ENCODE peak calls at places on chromosome 22, in eight cellular contexts. U is endodermal cell, T is hippocampal formation, D is colonic mucosa, M is GM12865, F is putamen, B is chondrocyte, K is fibroblast of the conjunctiva. W is an unnamed sample.

GRCh38 chr22:21931056-21931455 is 21.6 kb downstream of the PPM1F start:
- DNase-seq in K (no peak), M (no peak), D (no peak), U (no peak), T (no peak), F (no peak), B (no peak), W (no peak)

GRCh38 chr22:32830473-32830872 is 29.0 kb downstream of the TIMP3 start:
- DNase-seq in M (no peak), K (no peak), D (no peak), F (no peak), B (no peak), U (peak; percentile 54), T (no peak), W (no peak)

GRCh38 chr22:38454361-38455062 is 487 bp downstream of the KCNJ4 start:
- DNase-seq in F (no peak), D (no peak), U (peak; percentile 67), B (no peak), K (no peak), T (no peak), M (peak; percentile 68), W (no peak)

GRCh38 chr22:24583221-24583971 is 9.5 kb downstream of the LRRC75B start:
- DNase-seq in D (no peak), K (no peak), U (peak; percentile 55), B (peak; percentile 72), T (no peak), M (no peak), F (no peak), W (no peak)

GRCh38 chr22:20117656-20118571 is 888 bp upstream of the TRMT2A start:
- DNase-seq in T (no peak), M (peak; percentile 61), U (no peak), K (no peak), F (no peak), D (no peak), B (peak; percentile 82), W (no peak)

GRCh38 chr22:21624120-21624879 is 5.5 kb downstream of the YDJC start:
- DNase-seq in U (peak; percentile 92), B (no peak), T (no peak), D (peak; percentile 41), K (no peak), M (no peak), F (no peak), W (peak; percentile 65)

GRCh38 chr22:31346733-31347250 is 646 bp upstream of the PATZ1 start:
- DNase-seq in U (no peak), M (peak; percentile 91), B (no peak), F (no peak), K (peak; percentile 16), T (peak; percentile 41), D (peak; percentile 58), W (peak; percentile 35)

GRCh38 chr22:19520566-19521305 is 3.5 kb downstream of the CLDN5 start:
- DNase-seq in D (no peak), T (no peak), B (peak; percentile 81), F (no peak), K (no peak), M (no peak), U (peak; percentile 37), W (no peak)

GRCh38 chr22:20062766-20063083 is 17.3 kb upstream of the DGCR8 start:
- DNase-seq in K (no peak), M (no peak), D (no peak), U (no peak), B (no peak), F (no peak), T (no peak), W (no peak)

GRCh38 chr22:36419177-36419911 is 31.6 kb upstream of the MYH9 start:
- DNase-seq in U (peak; percentile 69), M (peak; percentile 74), B (no peak), K (peak; percentile 55), T (peak; percentile 16), D (peak; percentile 86), F (peak; percentile 56), W (no peak)

GRCh38 chr22:21652010-21652546 is 10.0 kb downstream of the SDF2L1 start:
- DNase-seq in B (peak; percentile 95), K (peak; percentile 63), F (peak; percentile 72), M (peak; percentile 93), U (peak; percentile 97), T (peak; percentile 47), D (peak; percentile 94), W (peak; percentile 89)

GRCh38 chr22:32469799-32470212 is 4.8 kb upstream of the FBXO7 start:
- DNase-seq in U (no peak), M (no peak), D (no peak), B (no peak), F (peak; percentile 42), T (peak; percentile 25), K (peak; percentile 43), W (peak; percentile 65)

GRCh38 chr22:32075997-32076725 is 33.1 kb downstream of the SLC5A1 start:
- DNase-seq in U (no peak), K (no peak), B (no peak), D (no peak), M (no peak), T (no peak), F (no peak), W (no peak)

GRCh38 chr22:37165940-37166674 is 16.4 kb upstream of the IL2RB start:
- DNase-seq in M (no peak), U (no peak), B (peak; percentile 57), K (no peak), D (no peak), F (no peak), T (no peak), W (no peak)

GRCh38 chr22:38310518-38311330 is 6.5 kb downstream of the CSNK1E start:
- DNase-seq in B (no peak), K (no peak), M (no peak), T (no peak), F (no peak), U (no peak), D (no peak), W (no peak)

GRCh38 chr22:36808611-36809344 is 8.1 kb downstream of the PVALB start:
- DNase-seq in B (no peak), K (no peak), U (no peak), T (no peak), F (no peak), M (no peak), D (no peak), W (no peak)

GRCh38 chr22:26592368-26593015 is 2.6 kb upstream of the TPST2 start:
- DNase-seq in D (peak; percentile 45), F (no peak), T (no peak), U (no peak), M (peak; percentile 92), B (peak; percentile 48), K (no peak), W (no peak)

GRCh38 chr22:29702931-29703594 is 16.7 kb upstream of the CABP7 start:
- DNase-seq in K (no peak), U (no peak), F (no peak), D (no peak), T (peak; percentile 33), B (no peak), M (peak; percentile 13), W (peak; percentile 61)

GRCh38 chr22:28570697-28571373 is 108.8 kb downstream of the TTC28 start:
- DNase-seq in B (no peak), T (no peak), D (no peak), F (no peak), U (no peak), K (no peak), M (no peak), W (no peak)

GRCh38 chr22:44330188-44330726 is 17.5 kb upstream of the SHISAL1 start:
- DNase-seq in T (no peak), M (no peak), U (no peak), K (no peak), F (no peak), B (no peak), D (no peak), W (no peak)

GRCh38 chr22:50340157-50340879 is 2.8 kb upstream of the PPP6R2 start:
- DNase-seq in K (no peak), T (no peak), F (no peak), U (peak; percentile 61), M (peak; percentile 38), B (no peak), D (no peak), W (no peak)

GRCh38 chr22:32119568-32120235 is 39.4 kb downstream of the C22orf42 start:
- DNase-seq in D (no peak), U (no peak), B (no peak), M (no peak), F (no peak), K (no peak), T (no peak), W (no peak)

GRCh38 chr22:20542736-20543135 is 35.3 kb downstream of the MED15 start:
- DNase-seq in M (no peak), U (no peak), D (no peak), B (no peak), K (no peak), T (no peak), F (no peak), W (no peak)

GRCh38 chr22:27129266-27129665 is 471.9 kb downstream of the MIAT start:
- DNase-seq in F (no peak), M (no peak), K (no peak), D (no peak), U (no peak), T (no peak), B (no peak), W (no peak)

GRCh38 chr22:28017859-28018258 is 98.8 kb upstream of the PITPNB start:
- DNase-seq in K (no peak), U (no peak), T (no peak), M (no peak), F (no peak), D (no peak), B (peak; percentile 70), W (peak; percentile 3)

GRCh38 chr22:44793506-44794225 is 41.3 kb downstream of the ARHGAP8 start:
- DNase-seq in K (no peak), M (no peak), D (no peak), U (no peak), F (no peak), B (no peak), T (no peak), W (no peak)

GRCh38 chr22:42171946-42172345 is 41.3 kb upstream of the CYP2D6 start:
- DNase-seq in B (no peak), D (no peak), U (no peak), K (no peak), T (no peak), M (no peak), F (peak; percentile 30), W (peak; percentile 18)

GRCh38 chr22:21758465-21758864 is 22.9 kb upstream of the YPEL1 start:
- DNase-seq in T (no peak), K (no peak), M (no peak), B (no peak), D (no peak), U (no peak), F (no peak), W (no peak)

GRCh38 chr22:46661221-46661851 is 41.1 kb downstream of the GRAMD4 start:
- DNase-seq in T (no peak), B (no peak), K (no peak), M (no peak), F (peak; percentile 33), U (no peak), D (peak; percentile 62), W (peak; percentile 69)

GRCh38 chr22:20440637-20441591 is 3.3 kb upstream of the SCARF2 start:
- DNase-seq in K (no peak), U (peak; percentile 43), T (no peak), F (no peak), D (no peak), M (no peak), B (peak; percentile 61), W (no peak)

GRCh38 chr22:23256986-23257888 is 76.9 kb downstream of the BCR start:
- DNase-seq in U (no peak), F (no peak), B (no peak), T (no peak), K (peak; percentile 39), D (peak; percentile 74), M (no peak), W (no peak)

W was measured in head of caudate nucleus.